ENCODE peak calls at places on chromosomes 12 and 14, in six cellular contexts. X is Ammon's horn; M is stimulated activated CD8-positive, alpha-beta memory T cell treated with anti-CD3 and anti-CD28 coated beads, Interleukin-2, amount 100 ng/mL, for 1 hour; P is amygdala; A is NCI-H2081; W is Calu3. D is an unnamed sample.

GRCh38 chr14:90388437-90388836 is 8.4 kb upstream of the CALM1 start:
- DNase-seq in X (no peak), M (no peak), P (no peak), A (no peak), W (no peak), D (no peak)

GRCh38 chr14:58104808-58105207 is 47.2 kb downstream of the ARMH4 start:
- DNase-seq in X (no peak), M (no peak), P (no peak), A (no peak), W (no peak), D (no peak)

GRCh38 chr14:97456958-97457357 is 659.8 kb downstream of the VRK1 start:
- DNase-seq in X (no peak), M (no peak), P (no peak), A (no peak), W (no peak), D (no peak)

GRCh38 chr12:49933793-49934192 is 16.7 kb upstream of the AQP2 start:
- DNase-seq in X (no peak), M (no peak), P (no peak), A (no peak), W (no peak), D (no peak)

GRCh38 chr14:90593254-90594040 is 196.6 kb downstream of the CALM1 start:
- DNase-seq in X (no peak), M (no peak), P (no peak), A (no peak), W (no peak), D (no peak)

GRCh38 chr14:56172571-56172971 is 54.4 kb downstream of the PELI2 start:
- DNase-seq in X (no peak), M (no peak), P (no peak), A (no peak), W (no peak), D (peak; percentile 51)

GRCh38 chr12:105228494-105228893 is 7.5 kb downstream of the APPL2 start:
- DNase-seq in X (no peak), M (no peak), P (no peak), A (no peak), W (no peak), D (no peak)

GRCh38 chr14:82500222-82500621 is 966.6 kb upstream of the SEL1L start:
- DNase-seq in X (no peak), M (no peak), P (no peak), A (no peak), W (no peak), D (no peak)

GRCh38 chr12:76028649-76029277 is 2.8 kb downstream of the PHLDA1 start:
- DNase-seq in X (no peak), M (no peak), P (no peak), A (no peak), W (no peak), D (no peak)

D was measured in NT2/D1.